ENCODE peak calls at places on chromosomes 1 and 21, in six cellular contexts. N is GM20000; F is CD4-positive, alpha-beta T cell; W is Caki2; O is stimulated activated CD8-positive, alpha-beta memory T cell treated with anti-CD3 and anti-CD28 coated beads, Interleukin-2, amount 100 ng/mL, for 1 hour; E is iPS DF 6.9. M is an unnamed sample.

GRCh38 chr1:58586296-58586695 is 9.2 kb upstream of the TACSTD2 start:
- DNase-seq in E (no peak), F (no peak), W (no peak), N (no peak), O (no peak), M (no peak)

GRCh38 chr1:172456344-172456769 is 12.5 kb upstream of the PIGC start:
- DNase-seq in F (no peak), E (no peak), W (no peak), O (no peak), N (no peak), M (no peak)

GRCh38 chr21:41716756-41717155 is 50.1 kb downstream of the RIPK4 start:
- DNase-seq in E (no peak), O (no peak), W (no peak), F (no peak), N (no peak), M (no peak)

GRCh38 chr1:4273747-4274146 is 373.7 kb upstream of the C1orf174 start:
- DNase-seq in F (no peak), E (no peak), O (no peak), N (no peak), W (no peak), M (no peak)

GRCh38 chr21:33011462-33011861 is 14.3 kb upstream of the OLIG2 start:
- DNase-seq in F (no peak), O (no peak), W (peak; percentile 91), N (no peak), E (no peak), M (no peak)

GRCh38 chr1:45908613-45909140 is 105.3 kb downstream of the MAST2 start:
- DNase-seq in N (no peak), O (no peak), W (no peak), E (no peak), F (no peak), M (no peak)

GRCh38 chr21:35984654-35985366 is 75.5 kb downstream of the SETD4 start:
- DNase-seq in O (no peak), N (no peak), E (no peak), W (no peak), F (no peak), M (no peak)

GRCh38 chr1:207455183-207455754 is 1.1 kb downstream of the CR2 start:
- DNase-seq in E (no peak), W (no peak), O (no peak), N (peak; percentile 31), F (no peak), M (no peak)

GRCh38 chr1:229092377-229093257 is 178.3 kb upstream of the RAB4A start:
- DNase-seq in N (no peak), F (no peak), O (no peak), E (no peak), W (no peak), M (no peak)

GRCh38 chr1:96538883-96539282 is 182.7 kb upstream of the PTBP2 start:
- DNase-seq in E (no peak), N (no peak), F (no peak), O (no peak), W (no peak), M (no peak)

GRCh38 chr1:242890211-242890741 is 364.8 kb downstream of the CEP170 start:
- DNase-seq in N (no peak), W (peak; percentile 20), O (no peak), E (peak; percentile 7), F (no peak), M (no peak)

GRCh38 chr1:202812176-202813026 is 1.6 kb downstream of the PCAT6 start:
- DNase-seq in N (no peak), E (no peak), F (no peak), W (no peak), O (no peak), M (no peak)

M was measured in ovary.